ENCODE peak calls at places on chromosomes 7 and 10, in eight cellular contexts. S, O, D, G, P, K, I and M are unnamed samples. For H3K9me3, the result is how much of the 10 kb centered on the place peaks cover.

GRCh38 chr7:157612664-157613561 is 276.1 kb downstream of the DNAJB6 start:
- DNase-seq in D (peak), G (no peak), O (no peak), P (peak), K (peak), I (peak), S (no peak), M (peak)

GRCh38 chr10:124003070-124003419 is 90.4 kb downstream of the CHST15 start:
- DNase-seq in I (peak), G (no peak), K (no peak), D (no peak), P (no peak), S (no peak), O (no peak), M (no peak)

GRCh38 chr7:90626011-90626410 is 29.9 kb downstream of the CDK14 start:
- DNase-seq in O (no peak), D (no peak), S (peak), I (no peak), P (no peak), K (no peak), G (no peak), M (no peak)

GRCh38 chr7:106770191-106770590 is 94.9 kb upstream of the PIK3CG start:
- DNase-seq in I (no peak), K (no peak), S (peak), D (no peak), P (no peak), O (no peak), G (no peak), M (no peak)

GRCh38 chr7:134813668-134814067 is 34.2 kb downstream of the CALD1 start:
- DNase-seq in S (peak), I (no peak), D (no peak), G (no peak), K (no peak), P (no peak), O (no peak), M (no peak)

GRCh38 chr7:133586253-133586652 is 333.4 kb downstream of the EXOC4 start:
- DNase-seq in D (no peak), I (no peak), G (no peak), O (no peak), K (no peak), S (no peak), P (no peak), M (no peak)

GRCh38 chr10:20508921-20509320 is 388.2 kb downstream of the NEBL start:
- DNase-seq in I (no peak), D (no peak), K (no peak), O (no peak), P (no peak), G (no peak), S (no peak), M (no peak)

GRCh38 chr7:112266595-112267270 is 60.2 kb downstream of the ZNF277 start:
- DNase-seq in P (no peak), O (no peak), S (peak), D (no peak), G (no peak), K (no peak), I (no peak), M (no peak)

GRCh38 chr10:71569775-71570588 is 149.6 kb downstream of the C10orf105 start:
- DNase-seq in K (peak), S (peak), I (peak), G (peak), P (peak), O (peak), D (peak), M (peak)

GRCh38 chr7:72336382-72336886 is 75.7 kb downstream of the CALN1 start:
- DNase-seq in K (no peak), O (no peak), P (no peak), D (no peak), I (no peak), S (no peak), G (peak), M (no peak)

GRCh38 chr10:72509206-72509799 is 116.6 kb downstream of the MICU1 start:
- DNase-seq in P (no peak), O (no peak), K (no peak), G (no peak), S (peak), D (no peak), I (no peak), M (no peak)

GRCh38 chr10:95183451-95184230 is 10.4 kb upstream of the ACSM6 start:
- DNase-seq in D (peak), P (peak), S (peak), I (peak), G (peak), O (peak), K (peak), M (peak)

GRCh38 chr10:34687434-34688205 is 127.5 kb downstream of the PARD3 start:
- DNase-seq in I (no peak), G (no peak), O (no peak), D (no peak), K (no peak), P (no peak), S (peak), M (no peak)

GRCh38 chr10:69845574-69846251 is 44.0 kb downstream of the COL13A1 start:
- DNase-seq in I (peak), S (peak), D (peak), O (no peak), K (no peak), P (peak), G (peak), M (peak)

GRCh38 chr10:46050956-46051355 is 4.9 kb upstream of the MSMB start:
- DNase-seq in D (no peak), K (no peak), S (no peak), G (no peak), I (no peak), O (no peak), P (no peak), M (no peak)

GRCh38 chr10:109978481-109978880 is 29.3 kb upstream of the ADD3 start:
- DNase-seq in O (peak), P (no peak), G (no peak), I (no peak), D (peak), S (peak), K (peak), M (no peak)

GRCh38 chr7:128710391-128710930 is 28.7 kb upstream of the CALU start:
- DNase-seq in P (no peak), K (no peak), I (no peak), O (no peak), S (no peak), D (no peak), G (no peak), M (no peak)

GRCh38 chr10:79904671-79905321 is 44.1 kb downstream of the SFTPD start:
- DNase-seq in I (peak), G (peak), D (peak), K (peak), P (peak), S (peak), O (peak), M (peak)

GRCh38 chr7:95693551-95694333 is 78.6 kb upstream of the DYNC1I1 start:
- DNase-seq in O (no peak), S (peak), D (no peak), I (no peak), G (no peak), K (no peak), P (no peak), M (no peak)

GRCh38 chr10:24944512-24945255 is 7.7 kb downstream of the PRTFDC1 start:
- DNase-seq in G (peak), O (no peak), I (no peak), S (peak), D (no peak), P (no peak), K (no peak), M (no peak)

GRCh38 chr10:112768121-112768520 is 181.9 kb upstream of the TCF7L2 start:
- DNase-seq in S (no peak), O (no peak), P (no peak), K (no peak), G (no peak), D (no peak), I (no peak), M (no peak)

GRCh38 chr10:11837372-11838161 is 14.4 kb downstream of the PROSER2 start:
- DNase-seq in P (no peak), D (no peak), S (no peak), O (no peak), G (no peak), K (no peak), I (no peak), M (no peak)

DNA sequence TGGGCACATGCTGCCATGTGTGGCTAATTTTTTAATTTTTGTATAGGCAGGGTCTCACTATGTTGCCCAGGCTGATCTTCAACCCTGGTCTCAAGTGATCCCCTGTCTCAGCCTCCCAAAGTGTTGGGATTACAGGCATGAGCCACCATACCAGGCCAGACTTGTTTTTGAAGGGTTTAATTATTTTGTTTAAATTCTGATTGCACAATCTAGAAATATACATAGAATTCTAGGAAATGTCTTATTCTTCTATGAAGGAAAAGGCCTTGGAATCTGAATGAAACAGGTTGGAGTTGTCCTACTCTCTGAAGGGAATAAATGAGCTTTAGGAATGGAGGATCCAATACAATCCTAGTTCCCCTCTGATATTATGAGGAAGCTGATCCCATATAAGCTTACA is 15.5 kb upstream of the JCAD start:
- DNase-seq in S (no peak), O (no peak), D (no peak), G (no peak), I (no peak), K (no peak), P (no peak), M (no peak)
- H3K27ac ChIP-seq in S (no peak), O (no peak), D (no peak), G (no peak), I (no peak), K (no peak), P (no peak), M (no peak)

GRCh38 chr10:133516072-133516471 is 11.1 kb upstream of the CYP2E1 start:
- DNase-seq in S (peak), G (no peak), O (no peak), K (no peak), D (no peak), I (no peak), P (no peak), M (no peak)
- H3K9me3 ChIP-seq in S (under half), G (under half), O (under half), K (under half), D (under half), I (under half), P (under half), M (under half)

GRCh38 chr7:3438352-3438751 is 137.3 kb downstream of the SDK1 start:
- DNase-seq in S (no peak), K (no peak), O (no peak), I (no peak), D (no peak), G (no peak), P (no peak), M (no peak)

GRCh38 chr7:3436112-3436511 is 135.1 kb downstream of the SDK1 start:
- DNase-seq in S (no peak), G (no peak), D (no peak), P (no peak), O (no peak), I (no peak), K (no peak), M (no peak)

GRCh38 chr7:3436746-3437145 is 135.7 kb downstream of the SDK1 start:
- DNase-seq in I (no peak), P (no peak), K (no peak), G (no peak), D (no peak), S (peak), O (no peak), M (no peak)

GRCh38 chr7:3439333-3440030 is 138.4 kb downstream of the SDK1 start:
- DNase-seq in O (no peak), G (no peak), P (no peak), I (no peak), S (peak), D (no peak), K (no peak), M (no peak)

DNA sequence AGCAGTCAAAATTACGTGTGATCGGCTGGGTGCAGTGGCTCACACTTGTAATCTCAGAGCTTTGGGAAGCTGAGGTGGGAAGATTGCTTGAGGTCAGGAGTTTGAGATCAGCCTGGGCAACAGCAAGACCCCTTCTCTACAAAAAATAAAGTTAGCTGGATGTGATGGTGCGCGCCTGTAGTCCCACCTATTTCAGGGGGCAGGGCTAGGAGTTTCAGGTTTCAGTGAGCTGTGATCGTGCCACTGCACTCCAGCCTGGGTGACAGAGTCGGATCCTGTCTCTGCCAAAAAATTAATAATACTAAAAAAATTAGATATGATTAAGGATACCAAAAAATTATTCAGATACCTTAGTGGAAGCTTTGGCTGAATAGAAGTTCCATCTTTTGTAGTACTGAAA is 136.4 kb downstream of the SDK1 start:
- DNase-seq in I (no peak), D (no peak), S (no peak), K (no peak), O (no peak), P (no peak), G (no peak), M (no peak)
- H3K4me3 ChIP-seq in I (no peak), D (no peak), S (no peak), K (no peak), O (no peak), P (no peak), G (no peak), M (no peak)

GRCh38 chr10:120507175-120507574 is 50.1 kb downstream of the PLPP4 start:
- DNase-seq in I (no peak), K (no peak), G (no peak), P (no peak), D (no peak), O (no peak), S (no peak), M (no peak)

GRCh38 chr10:120503695-120504094 is 46.7 kb downstream of the PLPP4 start:
- DNase-seq in D (no peak), O (no peak), S (no peak), G (no peak), P (no peak), I (no peak), K (no peak), M (no peak)

GRCh38 chr10:120506674-120507073 is 49.6 kb downstream of the PLPP4 start:
- DNase-seq in S (no peak), G (no peak), P (no peak), I (no peak), K (no peak), D (no peak), O (no peak), M (no peak)

GRCh38 chr10:120505866-120506265 is 48.8 kb downstream of the PLPP4 start:
- DNase-seq in I (no peak), P (no peak), D (no peak), S (no peak), O (no peak), K (no peak), G (no peak), M (no peak)

GRCh38 chr10:120505056-120505455 is 48.0 kb downstream of the PLPP4 start:
- DNase-seq in G (no peak), D (no peak), P (no peak), I (no peak), S (no peak), K (no peak), O (no peak), M (no peak)
- H3K27ac ChIP-seq in G (no peak), D (no peak), P (no peak), I (no peak), S (no peak), K (no peak), O (no peak), M (no peak)

DNA sequence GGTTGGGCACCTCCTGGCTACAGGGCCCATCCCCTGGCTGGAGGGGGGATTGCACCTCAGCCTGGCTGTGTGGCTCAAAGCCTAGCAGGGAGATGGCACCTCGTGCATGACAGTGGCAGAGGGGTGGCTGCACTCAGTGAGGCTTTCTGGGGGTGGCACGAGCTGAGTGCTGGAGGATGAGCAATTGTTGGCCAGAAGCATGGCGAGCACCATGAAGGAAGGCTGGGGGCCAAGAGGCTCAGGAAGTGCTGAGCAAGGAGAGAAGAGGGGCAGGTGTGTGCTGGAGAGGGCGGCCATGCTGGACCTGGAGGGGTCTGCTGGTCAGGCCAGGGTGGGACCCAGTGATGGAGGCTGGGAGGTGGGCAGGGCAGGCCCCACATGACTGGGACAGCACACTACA is 65.4 kb downstream of the TCERG1L start:
- DNase-seq in K (no peak), I (peak), G (no peak), D (no peak), P (no peak), S (no peak), O (no peak), M (no peak)
- H3K9me3 ChIP-seq in K (under half), I (under half), G (under half), D (under half), P (under half), S (under half), O (under half), M (under half)

GRCh38 chr10:76150139-76150885 is 718.9 kb downstream of the LRMDA start:
- DNase-seq in G (no peak), S (peak), D (no peak), I (no peak), O (peak), K (no peak), P (no peak), M (no peak)
- H3K4me3 ChIP-seq in G (no peak), S (no peak), D (no peak), I (no peak), O (no peak), K (no peak), P (no peak), M (no peak)